ENCODE peak calls at places on chromosome 22, in six cellular contexts. Y, J, U, T, F and G are unnamed samples.
A peak's percentile ranks its signal among the peaks of the same experiment; 100 is the strongest.

GRCh38 chr22:42967933-42968332 is 47.0 kb downstream of the PACSIN2 start:
- DNase-seq in U (no peak), T (no peak), F (no peak), J (no peak), Y (peak; percentile 85), G (no peak)

GRCh38 chr22:40058265-40058664 is 63.5 kb downstream of the FAM83F start:
- DNase-seq in F (no peak), U (no peak), T (no peak), Y (peak; percentile 62), J (no peak), G (no peak)

GRCh38 chr22:41132555-41132954 is 40.2 kb downstream of the EP300 start:
- DNase-seq in J (no peak), Y (no peak), F (no peak), U (no peak), T (no peak), G (no peak)

GRCh38 chr22:22085702-22086500 is 103.3 kb upstream of the TOP3B start:
- DNase-seq in F (no peak), U (peak; percentile 21), T (peak; percentile 44), J (peak; percentile 18), Y (no peak), G (no peak)

GRCh38 chr22:22060200-22061084 is 77.9 kb upstream of the TOP3B start:
- DNase-seq in F (no peak), J (no peak), Y (peak; percentile 76), U (peak; percentile 21), T (peak; percentile 71), G (peak; percentile 77)

GRCh38 chr22:35467788-35468187 is 67.8 kb downstream of the MCM5 start:
- DNase-seq in F (no peak), Y (peak; percentile 87), U (no peak), J (peak; percentile 32), T (peak; percentile 74), G (no peak)

GRCh38 chr22:42439821-42440674 is 7.8 kb upstream of the NFAM1 start:
- DNase-seq in J (peak; percentile 35), U (peak; percentile 9), F (no peak), Y (peak; percentile 68), T (no peak), G (peak; percentile 40)

GRCh38 chr22:39242809-39243442 is 1.9 kb downstream of the PDGFB start:
- DNase-seq in T (no peak), J (no peak), Y (no peak), U (no peak), F (no peak), G (no peak)

GRCh38 chr22:35950262-35950661 is 78.4 kb downstream of the RBFOX2 start:
- DNase-seq in T (no peak), J (no peak), F (no peak), Y (no peak), U (no peak), G (no peak)

GRCh38 chr22:17576475-17576874 is 13.2 kb downstream of the SLC25A18 start:
- DNase-seq in J (peak; percentile 99), F (peak; percentile 98), Y (no peak), T (no peak), U (peak; percentile 50), G (no peak)

GRCh38 chr22:27372969-27373670 is 428.4 kb downstream of the MN1 start:
- DNase-seq in F (no peak), Y (no peak), U (peak; percentile 18), J (peak; percentile 39), T (no peak), G (no peak)

GRCh38 chr22:36277482-36278291 is 24.8 kb downstream of the APOL1 start:
- DNase-seq in F (no peak), T (peak; percentile 84), J (peak; percentile 53), Y (peak; percentile 74), U (no peak), G (peak; percentile 73)

GRCh38 chr22:20569059-20570058 is 61.9 kb downstream of the MED15 start:
- DNase-seq in J (peak; percentile 99), F (peak; percentile 82), T (no peak), U (peak; percentile 97), Y (peak; percentile 89), G (peak; percentile 63)

GRCh38 chr22:32416556-32417085 is 4.6 kb upstream of the RTCB start:
- DNase-seq in U (no peak), T (no peak), J (no peak), F (no peak), Y (no peak), G (no peak)

GRCh38 chr22:26259510-26259909 is 90.2 kb downstream of the SEZ6L start:
- DNase-seq in J (peak; percentile 22), F (no peak), Y (no peak), U (no peak), T (no peak), G (no peak)

GRCh38 chr22:50621948-50622722 is 5.8 kb downstream of the ARSA start:
- DNase-seq in U (no peak), J (no peak), T (peak; percentile 16), Y (no peak), F (no peak), G (no peak)

GRCh38 chr22:50624347-50625130 is 3.4 kb downstream of the ARSA start:
- DNase-seq in Y (no peak), U (no peak), T (no peak), J (no peak), F (no peak), G (no peak)

GRCh38 chr22:50622723-50623327 is 5.1 kb downstream of the ARSA start:
- DNase-seq in U (no peak), J (no peak), T (peak; percentile 12), F (no peak), Y (no peak), G (no peak)

GRCh38 chr22:50621491-50621880 is 6.5 kb downstream of the ARSA start:
- DNase-seq in Y (no peak), U (no peak), J (no peak), T (peak; percentile 13), F (no peak), G (peak; percentile 69)

GRCh38 chr22:50620861-50621490 is 7.0 kb downstream of the ARSA start:
- DNase-seq in Y (peak; percentile 62), U (no peak), T (no peak), J (no peak), F (peak; percentile 48), G (peak; percentile 74)
- H3K4me3 ChIP-seq in Y (peak overlapping the region; percentile 56), U (no peak overlapping the region), T (peak overlapping the region; percentile 61), J (no peak overlapping the region), F (peak overlapping the region; percentile 62), G (peak overlapping the region; percentile 67)

GRCh38 chr22:49429066-49429465 is 398.6 kb downstream of the BRD1 start:
- DNase-seq in U (no peak), Y (no peak), F (no peak), T (no peak), J (no peak), G (no peak)
- TF ChIP-seq CTCF in U (no peak), Y (no peak), F (no peak), T (no peak), J (no peak), G (no peak)

GRCh38 chr22:37321288-37321687 is 39.0 kb downstream of the CYTH4 start:
- DNase-seq in T (no peak), Y (no peak), J (no peak), U (no peak), F (no peak), G (no peak)
- H3K27me3 ChIP-seq in T (no peaks in the 10 kb centered on the region), Y (peaks cover 32% of the 10 kb centered on the region), J (peaks cover 27% of the 10 kb centered on the region), U (peaks cover 2% of the 10 kb centered on the region), F (no peaks in the 10 kb centered on the region), G (peaks cover 2% of the 10 kb centered on the region)

DNA sequence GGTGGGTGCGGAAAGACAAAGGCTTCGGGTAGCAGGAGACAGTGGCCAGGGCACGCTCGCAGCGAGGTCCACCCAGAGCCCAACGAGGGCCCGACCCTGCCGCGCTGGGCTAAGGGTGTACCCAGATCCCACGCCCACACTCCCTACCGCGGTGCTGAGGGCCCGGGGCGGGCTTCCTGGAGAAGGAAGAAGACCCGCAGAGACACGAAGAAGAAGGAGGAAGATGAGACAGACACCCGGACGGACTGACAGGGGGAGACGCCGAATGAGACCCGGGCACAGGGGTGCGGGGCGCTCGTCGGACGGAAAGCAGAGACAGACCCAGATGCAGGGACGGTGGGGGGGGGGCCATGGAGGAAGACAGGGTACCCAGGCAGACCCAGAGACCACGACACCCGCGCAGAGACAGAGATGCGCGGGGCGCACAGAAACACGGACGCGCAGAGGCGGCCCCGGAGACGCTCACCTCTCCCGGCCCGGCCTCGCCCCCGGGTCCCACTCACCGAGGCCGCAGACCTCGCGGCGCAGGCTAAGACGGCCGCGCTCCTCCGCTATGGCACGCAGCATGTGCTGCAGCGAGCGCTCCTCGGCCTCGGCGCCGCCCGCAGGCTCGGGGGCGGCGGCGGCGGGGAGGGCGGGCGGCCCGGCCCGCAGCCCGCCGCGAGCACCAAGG is 421 bp downstream of the KIAA0930 start:
- DNase-seq in U (no peak), Y (peak; percentile 62), F (no peak), T (peak; percentile 78), J (peak; percentile 35), G (peak; percentile 57)
- H3K4me3 ChIP-seq in U (peak overlapping the region; percentile 64), Y (peak overlapping the region; percentile 74), F (peak overlapping the region; percentile 86), T (peak overlapping the region; percentile 77), J (peak overlapping the region; percentile 61), G (peak overlapping the region; percentile 77)

GRCh38 chr22:45942787-45943493 is 34.0 kb downstream of the WNT7B start:
- DNase-seq in U (no peak), J (no peak), T (no peak), Y (no peak), F (no peak), G (no peak)
- TF ChIP-seq CTCF in U (no peak), J (no peak), T (no peak), Y (no peak), F (no peak), G (no peak)

GRCh38 chr22:44540756-44541670 is 43.0 kb upstream of the RTL6 start:
- DNase-seq in Y (no peak), T (no peak), U (no peak), F (no peak), J (no peak), G (no peak)
- H3K27me3 ChIP-seq in Y (peaks cover 16% of the 10 kb centered on the region), T (peaks cover 36% of the 10 kb centered on the region), U (peaks cover 16% of the 10 kb centered on the region), F (peaks cover 44% of the 10 kb centered on the region), J (peaks cover 6% of the 10 kb centered on the region), G (no peaks in the 10 kb centered on the region)

GRCh38 chr22:23752090-23752691 is 1.3 kb upstream of the ZNF70 start:
- DNase-seq in J (no peak), F (no peak), U (no peak), T (peak; percentile 30), Y (no peak), G (peak; percentile 78)
- H3K4me3 ChIP-seq in J (no peak overlapping the region), F (no peak overlapping the region), U (no peak overlapping the region), T (no peak overlapping the region), Y (peak overlapping the region; percentile 91), G (peak overlapping the region; percentile 80)

DNA sequence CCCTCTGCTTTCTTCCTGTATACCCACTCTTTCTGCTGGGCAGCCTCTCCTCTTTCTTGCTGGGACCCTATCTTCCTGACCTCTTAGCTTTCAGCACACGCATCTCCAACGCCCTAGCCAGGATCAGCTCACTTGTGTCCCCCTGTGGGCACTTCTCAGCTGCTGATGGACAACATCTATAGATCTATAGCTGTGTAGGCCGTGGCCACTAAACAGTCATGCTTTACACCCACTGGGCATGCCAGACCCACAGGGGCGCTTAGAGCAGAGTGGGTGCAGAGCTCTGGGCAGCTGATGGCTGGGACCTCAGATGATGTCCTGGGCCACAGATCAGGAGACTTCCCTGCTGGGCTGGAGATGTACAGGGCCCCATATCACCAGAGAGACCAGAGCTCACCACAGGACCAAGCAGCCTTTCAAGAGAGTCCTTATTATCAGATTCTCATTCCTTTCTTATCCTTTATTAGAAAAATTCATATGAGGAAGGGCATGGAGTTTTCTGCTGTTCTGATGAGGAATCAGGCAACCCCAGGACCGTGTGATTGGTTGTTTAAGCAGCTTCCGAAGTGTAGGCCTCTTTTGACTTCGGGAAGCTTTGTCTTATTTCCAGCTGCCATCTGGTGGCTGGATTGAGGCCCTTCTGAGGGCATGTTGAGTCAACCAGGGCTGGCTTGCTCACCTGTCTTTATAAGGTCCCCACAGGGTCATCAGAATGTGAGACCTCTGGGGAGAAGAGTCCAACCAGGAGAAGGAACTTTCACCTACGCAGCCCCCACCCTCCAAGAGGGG is 60.5 kb downstream of the OSBP2 start:
- DNase-seq in Y (peak; percentile 58), T (peak; percentile 74), F (peak; percentile 25), U (peak; percentile 64), J (peak; percentile 75), G (no peak)
- TF ChIP-seq CTCF in Y (peak; percentile 71), T (peak; percentile 83), F (peak; percentile 87), U (peak; percentile 91), J (peak; percentile 90), G (peak; percentile 74)